ENCODE peak calls at places on chromosomes 3 and 15, in four cellular contexts. H is frontal cortex; F is stimulated activated CD8-positive, alpha-beta memory T cell treated with anti-CD3 and anti-CD28 coated beads, Interleukin-2, amount 100 ng/mL, for 1 hour; G is HAP-1. I is an unnamed sample.

GRCh38 chr3:107637416-107638182 is 114.8 kb downstream of the BBX start:
- DNase-seq in F (no peak), H (no peak), G (no peak), I (no peak)

GRCh38 chr3:105836533-105836932 is 32.3 kb downstream of the CBLB start:
- DNase-seq in G (no peak), H (no peak), F (no peak), I (no peak)

GRCh38 chr15:99703603-99704443 is 29.4 kb downstream of the LYSMD4 start:
- DNase-seq in F (no peak), H (no peak), G (no peak), I (peak)

GRCh38 chr3:125593991-125594574 is 1.2 kb downstream of the OSBPL11 start:
- DNase-seq in G (no peak), H (no peak), F (no peak), I (peak)

GRCh38 chr3:195282982-195283381 is 12.0 kb upstream of the XXYLT1 start:
- DNase-seq in G (no peak), H (no peak), F (no peak), I (no peak)

GRCh38 chr3:146250449-146251382 is at the start of gene PLSCR4:
- DNase-seq in H (peak), G (peak), F (no peak), I (no peak)

GRCh38 chr15:92821491-92822116 is 78.5 kb upstream of the CHD2 start:
- DNase-seq in G (no peak), F (no peak), H (no peak), I (no peak)

GRCh38 chr3:172560026-172560425 is 36.8 kb upstream of the TNFSF10 start:
- DNase-seq in F (no peak), H (no peak), G (no peak), I (no peak)

GRCh38 chr3:101574388-101575156 is 592 bp downstream of the PCNP start:
- DNase-seq in H (peak), G (peak), F (peak), I (peak)

GRCh38 chr3:126522363-126522788 is 1.6 kb upstream of the CHST13 start:
- DNase-seq in H (peak), G (peak), F (peak), I (peak)

GRCh38 chr3:20648294-20648693 is 462.3 kb upstream of the SGO1 start:
- DNase-seq in F (no peak), H (no peak), G (no peak), I (no peak)

GRCh38 chr3:122803977-122804376 is 9.1 kb downstream of the SLC49A4 start:
- DNase-seq in H (no peak), F (no peak), G (no peak), I (no peak)

GRCh38 chr3:149258298-149258697 is 36.7 kb upstream of the CP start:
- DNase-seq in F (no peak), G (no peak), H (no peak), I (no peak)

GRCh38 chr3:775178-775885 is 317.5 kb upstream of the CNTN6 start:
- DNase-seq in G (no peak), H (no peak), F (no peak), I (no peak)

GRCh38 chr3:126423191-126424038 is 28.7 kb downstream of the CFAP100 start:
- DNase-seq in G (no peak), F (no peak), H (no peak), I (peak)

GRCh38 chr3:111616417-111617105 is 21.4 kb upstream of the ZBED2 start:
- DNase-seq in F (peak), G (no peak), H (no peak), I (no peak)

GRCh38 chr15:49741721-49742120 is 120.9 kb downstream of the DTWD1 start:
- DNase-seq in H (no peak), G (no peak), F (no peak), I (no peak)

GRCh38 chr3:69499899-69500316 is 114.0 kb upstream of the FRMD4B start:
- DNase-seq in F (no peak), H (no peak), G (no peak), I (no peak)

GRCh38 chr3:15332405-15333098 is at the start of gene SH3BP5:
- DNase-seq in H (peak), F (peak), G (peak), I (peak)

GRCh38 chr3:196012481-196012880 is 69.4 kb downstream of the TFRC start:
- DNase-seq in H (no peak), G (no peak), F (no peak), I (no peak)

GRCh38 chr15:68234060-68234459 is 4.5 kb upstream of the CLN6 start:
- DNase-seq in F (no peak), G (no peak), H (no peak), I (no peak)

GRCh38 chr3:55567121-55567520 is 80.0 kb upstream of the WNT5A start:
- DNase-seq in H (no peak), G (no peak), F (no peak), I (no peak)

GRCh38 chr15:60469893-60470641 is 8.9 kb downstream of the ICE2 start:
- DNase-seq in H (no peak), F (no peak), G (peak), I (peak)

GRCh38 chr15:78065973-78066946 is 11.3 kb downstream of the TBC1D2B start:
- DNase-seq in F (no peak), H (no peak), G (no peak), I (no peak)

GRCh38 chr3:137263982-137264777 is 306.4 kb downstream of the IL20RB start:
- DNase-seq in H (no peak), F (no peak), G (no peak), I (no peak)

GRCh38 chr15:98855815-98856539 is 151.6 kb downstream of the PGPEP1L start:
- DNase-seq in H (no peak), G (no peak), F (no peak), I (no peak)

I was measured in AML-193.